ENCODE peak calls at places on chromosomes 1 and 21, in seven cellular contexts. K, G, B, V, Y, A and E are unnamed samples.

GRCh38 chr1:215731699-215732098 is 164.6 kb downstream of the KCTD3 start:
- DNase-seq in V (no peak), Y (no peak), A (no peak), B (no peak), K (no peak), G (no peak), E (no peak)

GRCh38 chr1:12294076-12294475 is 64.2 kb downstream of the VPS13D start:
- DNase-seq in B (no peak), Y (no peak), G (no peak), A (no peak), K (no peak), V (no peak), E (no peak)

GRCh38 chr1:19654886-19655717 is 9.6 kb upstream of the HTR6 start:
- DNase-seq in K (no peak), B (peak), A (no peak), G (peak), V (peak), Y (no peak), E (no peak)

GRCh38 chr1:94438692-94439276 is 20.6 kb downstream of the ABCD3 start:
- DNase-seq in K (no peak), Y (no peak), B (no peak), V (no peak), A (no peak), G (no peak), E (no peak)

GRCh38 chr1:36239941-36240637 is 15.8 kb downstream of the THRAP3 start:
- DNase-seq in A (no peak), B (no peak), Y (no peak), G (peak), V (no peak), K (peak), E (no peak)

GRCh38 chr1:245990315-245991022 is 516.6 kb downstream of the SMYD3 start:
- DNase-seq in A (no peak), B (no peak), G (no peak), K (no peak), V (no peak), Y (no peak), E (no peak)

GRCh38 chr1:23438545-23438944 is 14.0 kb upstream of the TCEA3 start:
- DNase-seq in A (no peak), V (no peak), K (no peak), Y (no peak), B (no peak), G (no peak), E (no peak)

GRCh38 chr21:45440736-45441350 is 35.9 kb downstream of the COL18A1 start:
- DNase-seq in Y (no peak), B (peak), K (peak), A (no peak), V (no peak), G (no peak), E (no peak)

GRCh38 chr1:114468047-114468446 is 43.0 kb downstream of the TRIM33 start:
- DNase-seq in K (no peak), A (no peak), Y (peak), V (no peak), G (no peak), B (no peak), E (no peak)

GRCh38 chr1:83929184-83929583 is 69.7 kb downstream of the TTLL7 start:
- DNase-seq in V (no peak), G (no peak), K (no peak), B (no peak), A (no peak), Y (no peak), E (no peak)

GRCh38 chr1:233166896-233167295 is 128.6 kb downstream of the PCNX2 start:
- DNase-seq in K (no peak), B (no peak), Y (no peak), A (no peak), G (no peak), V (no peak), E (no peak)

GRCh38 chr1:28354121-28354520 is 15.4 kb upstream of the PHACTR4 start:
- DNase-seq in K (no peak), Y (no peak), V (no peak), G (no peak), A (no peak), B (no peak), E (no peak)

GRCh38 chr21:14943636-14944035 is 121.2 kb downstream of the NRIP1 start:
- DNase-seq in Y (no peak), A (no peak), V (no peak), G (no peak), B (no peak), K (no peak), E (no peak)

GRCh38 chr1:235045034-235045690 is 83.5 kb downstream of the TOMM20 start:
- DNase-seq in A (no peak), B (no peak), K (no peak), G (no peak), Y (no peak), V (no peak), E (no peak)

GRCh38 chr1:52904590-52905375 is 16.8 kb downstream of the ECHDC2 start:
- DNase-seq in A (no peak), K (no peak), B (no peak), V (peak), G (no peak), Y (peak), E (peak)

GRCh38 chr1:53580009-53580400 is 120.8 kb downstream of the DMRTB1 start:
- DNase-seq in V (no peak), B (no peak), G (no peak), Y (no peak), A (no peak), K (no peak), E (no peak)

GRCh38 chr1:19423130-19423529 is 62.2 kb downstream of the CAPZB start:
- DNase-seq in A (no peak), K (no peak), V (no peak), Y (no peak), G (no peak), B (no peak), E (no peak)

GRCh38 chr21:29196021-29196663 is 65.7 kb downstream of the MAP3K7CL start:
- DNase-seq in A (peak), Y (peak), V (no peak), K (no peak), B (peak), G (no peak), E (peak)

GRCh38 chr1:219276029-219276738 is 102.5 kb downstream of the LYPLAL1 start:
- DNase-seq in B (no peak), Y (no peak), V (peak), A (no peak), G (no peak), K (no peak), E (no peak)

GRCh38 chr21:35378881-35379280 is 329.8 kb upstream of the RUNX1 start:
- DNase-seq in K (no peak), Y (no peak), V (no peak), B (no peak), G (no peak), A (no peak), E (no peak)

GRCh38 chr1:27668808-27669723 is 2.9 kb downstream of the IFI6 start:
- DNase-seq in V (peak), B (peak), A (peak), K (peak), G (peak), Y (peak), E (peak)

GRCh38 chr21:28832013-28832714 is 160.5 kb downstream of the LTN1 start:
- DNase-seq in A (no peak), K (no peak), V (no peak), Y (peak), G (no peak), B (no peak), E (peak)

GRCh38 chr1:46131727-46132528 is 501 bp downstream of the PIK3R3 start:
- DNase-seq in K (peak), Y (peak), G (peak), B (peak), V (peak), A (peak), E (peak)

GRCh38 chr1:230919201-230919600 is 50.9 kb upstream of the C1orf198 start:
- DNase-seq in Y (no peak), V (no peak), A (no peak), B (no peak), G (no peak), K (no peak), E (no peak)

GRCh38 chr1:94334156-94334555 is 84.0 kb upstream of the ABCD3 start:
- DNase-seq in V (no peak), K (no peak), B (no peak), A (no peak), G (no peak), Y (no peak), E (no peak)

GRCh38 chr1:12059226-12059625 is 3.9 kb upstream of the TNFRSF8 start:
- DNase-seq in B (no peak), G (no peak), Y (no peak), A (no peak), K (no peak), V (no peak), E (no peak)

GRCh38 chr21:16302851-16303282 is 573.1 kb downstream of the USP25 start:
- DNase-seq in A (no peak), B (peak), G (no peak), V (no peak), Y (no peak), K (peak), E (no peak)

GRCh38 chr1:39901486-39902120 is at the start of gene MYCL:
- DNase-seq in A (peak), Y (peak), K (peak), V (peak), G (peak), B (peak), E (peak)

GRCh38 chr1:165605246-165605645 is 25.8 kb upstream of the MGST3 start:
- DNase-seq in A (no peak), Y (no peak), K (no peak), G (no peak), V (no peak), B (no peak), E (no peak)

GRCh38 chr1:227761621-227762230 is 26.5 kb downstream of the SNAP47 start:
- DNase-seq in A (no peak), B (no peak), V (no peak), K (no peak), G (no peak), Y (no peak), E (no peak)

GRCh38 chr1:154445040-154445472 is 39.9 kb downstream of the IL6R start:
- DNase-seq in V (no peak), Y (peak), B (no peak), A (no peak), G (no peak), K (no peak), E (no peak)

GRCh38 chr1:27388337-27389005 is 4.0 kb upstream of the GPR3 start:
- DNase-seq in V (peak), A (peak), Y (peak), B (peak), K (peak), G (peak), E (peak)

GRCh38 chr1:89633103-89633744 is at the start of gene LRRC8C:
- DNase-seq in K (peak), B (peak), V (peak), A (peak), G (peak), Y (peak), E (peak)

GRCh38 chr1:87712261-87712674 is 383.6 kb downstream of the LMO4 start:
- DNase-seq in G (no peak), B (no peak), V (no peak), Y (no peak), K (no peak), A (no peak), E (no peak)

GRCh38 chr1:91871994-91872393 is 14.0 kb downstream of the TGFBR3 start:
- DNase-seq in V (no peak), K (no peak), B (no peak), Y (no peak), A (no peak), G (no peak), E (no peak)

GRCh38 chr1:233390842-233391241 is 63.3 kb downstream of the MAP3K21 start:
- DNase-seq in A (no peak), B (no peak), K (no peak), G (no peak), V (no peak), Y (no peak), E (no peak)

GRCh38 chr1:224067621-224068457 is 46.1 kb upstream of the FBXO28 start:
- DNase-seq in B (no peak), Y (no peak), V (no peak), A (no peak), K (no peak), G (no peak), E (no peak)

GRCh38 chr1:203378529-203379271 is 27.8 kb upstream of the FMOD start:
- DNase-seq in B (no peak), A (no peak), K (no peak), V (no peak), G (no peak), Y (no peak), E (no peak)

GRCh38 chr1:230197644-230198567 is 130.9 kb downstream of the GALNT2 start:
- DNase-seq in G (no peak), A (no peak), B (no peak), K (no peak), V (no peak), Y (no peak), E (no peak)